ENCODE peak calls at places on chromosomes 12 and 14, in seven cellular contexts. F is SK-N-SH, K is K562, R is GM12878, V is HepG2, S is HCT116, T is H1. H is an unnamed sample.
A peak's percentile ranks its signal among the peaks of the same experiment; 100 is the strongest.

GRCh38 chr14:59422069-59422881 is 42.9 kb downstream of the GPR135 start:
- DNase-seq in F (peak; percentile 18), K (no peak), V (no peak), S (no peak), R (no peak), T (no peak), H (no peak)

GRCh38 chr14:22737052-22737451 is 29.4 kb upstream of the OXA1L start:
- DNase-seq in T (no peak), K (no peak), V (no peak), S (no peak), F (no peak), R (no peak), H (no peak)

GRCh38 chr14:80427101-80427500 is 215.8 kb upstream of the DIO2 start:
- DNase-seq in T (no peak), R (no peak), V (no peak), S (no peak), K (no peak), F (no peak), H (no peak)

GRCh38 chr12:104370989-104371870 is 67.7 kb downstream of the EID3 start:
- DNase-seq in V (no peak), T (no peak), R (no peak), S (no peak), F (no peak), K (no peak), H (peak; percentile 61)

GRCh38 chr12:3288690-3289089 is 202.3 kb upstream of the PRMT8 start:
- DNase-seq in R (no peak), T (no peak), V (no peak), K (no peak), F (no peak), S (no peak), H (no peak)

GRCh38 chr14:50021261-50021660 is 95.1 kb downstream of the VCPKMT start:
- DNase-seq in S (no peak), K (no peak), F (no peak), V (no peak), T (no peak), R (peak; percentile 32), H (no peak)

GRCh38 chr14:104970231-104971068 is 7.7 kb downstream of the AHNAK2 start:
- DNase-seq in V (no peak), F (no peak), R (no peak), K (peak; percentile 39), S (peak; percentile 56), T (no peak), H (no peak)

GRCh38 chr12:92469837-92470236 is 233.0 kb upstream of the PLEKHG7 start:
- DNase-seq in S (no peak), R (no peak), T (no peak), F (no peak), K (no peak), V (peak; percentile 1), H (no peak)

GRCh38 chr14:31166271-31166561 is 41.4 kb downstream of the HECTD1 start:
- DNase-seq in S (no peak), R (no peak), F (no peak), T (no peak), K (no peak), V (no peak), H (no peak)

GRCh38 chr12:52946797-52947547 is 1.9 kb upstream of the KRT18 start:
- DNase-seq in S (no peak), V (peak; percentile 84), F (no peak), K (peak; percentile 17), R (no peak), T (no peak), H (no peak)

GRCh38 chr12:10612954-10613333 is 465 bp downstream of the MAGOHB start:
- DNase-seq in V (no peak), T (no peak), S (no peak), K (peak; percentile 8), F (no peak), R (no peak), H (no peak)

GRCh38 chr12:26034371-26035142 is 76.1 kb downstream of the RASSF8 start:
- DNase-seq in K (no peak), T (no peak), S (no peak), F (no peak), V (no peak), R (no peak), H (no peak)
- TF ChIP-seq JUND in K (no peak), T (no peak), S (no peak), F (no peak), V (no peak), R (no peak), H (no peak)

DNA sequence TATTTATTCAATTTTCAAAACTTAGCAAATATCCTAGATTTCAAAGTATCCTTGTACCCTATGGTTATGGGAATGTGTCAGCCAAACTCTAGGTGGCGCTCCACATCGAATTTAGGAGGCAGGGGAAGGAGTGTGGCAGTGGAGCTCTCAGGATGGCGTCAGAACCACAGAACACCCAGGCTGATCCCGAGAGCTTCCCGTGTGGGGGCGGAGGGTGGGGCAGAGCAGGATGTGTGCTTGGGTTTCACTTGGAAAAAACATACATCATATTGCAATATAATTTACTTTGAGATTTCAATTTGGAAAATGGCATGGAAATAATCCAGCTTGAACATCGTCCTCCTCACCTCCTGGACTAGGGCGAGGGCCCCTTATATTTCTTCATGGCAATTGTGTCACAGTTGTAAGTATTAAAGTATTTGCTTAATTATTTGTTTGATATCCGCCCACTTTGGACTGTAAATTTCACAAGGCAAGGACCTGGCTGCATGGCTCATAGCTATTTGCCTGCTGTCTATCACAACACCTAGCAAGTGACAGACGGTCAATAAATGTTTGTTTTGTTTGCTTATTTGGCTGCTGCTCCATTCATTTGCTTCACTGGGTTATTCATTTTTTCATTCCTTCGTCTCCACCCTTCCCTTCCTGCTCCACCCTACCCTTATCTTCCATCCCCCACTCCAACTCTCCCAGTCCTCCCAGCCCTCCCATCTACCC is 221.5 kb upstream of the HMGA2 start:
- DNase-seq in T (peak; percentile 70), S (peak; percentile 94), F (peak; percentile 35), R (no peak), V (peak; percentile 62), K (peak; percentile 84), H (peak; percentile 59)
- TF ChIP-seq JUND in T (no peak), S (peak; percentile 48), F (no peak), R (no peak), V (no peak), K (no peak), H (no peak)

DNA sequence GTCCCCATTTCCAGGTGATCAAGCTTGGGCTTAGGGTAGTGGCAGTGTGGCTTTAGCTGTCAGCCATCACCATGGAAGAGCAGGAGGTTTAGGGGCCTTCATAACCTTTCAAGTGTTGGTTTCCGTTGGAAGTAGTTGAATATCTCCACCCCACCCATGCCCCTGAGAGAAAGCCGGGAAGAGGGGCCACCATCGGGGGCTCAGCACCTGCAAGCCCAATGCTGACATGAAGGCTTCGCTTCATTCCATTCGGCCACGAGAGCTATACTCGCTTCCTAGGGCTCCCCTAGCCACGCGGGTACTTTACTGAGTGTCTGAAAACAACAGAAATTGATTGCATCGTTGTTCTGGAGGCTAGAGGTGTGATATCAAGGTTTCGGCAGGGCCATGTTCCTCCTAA is 234.8 kb downstream of the ZFP36L1 start:
- DNase-seq in S (no peak), F (no peak), K (no peak), T (no peak), V (no peak), R (no peak), H (no peak)
- TF ChIP-seq JUND in S (no peak), F (no peak), K (no peak), T (no peak), V (no peak), R (no peak), H (no peak)

DNA sequence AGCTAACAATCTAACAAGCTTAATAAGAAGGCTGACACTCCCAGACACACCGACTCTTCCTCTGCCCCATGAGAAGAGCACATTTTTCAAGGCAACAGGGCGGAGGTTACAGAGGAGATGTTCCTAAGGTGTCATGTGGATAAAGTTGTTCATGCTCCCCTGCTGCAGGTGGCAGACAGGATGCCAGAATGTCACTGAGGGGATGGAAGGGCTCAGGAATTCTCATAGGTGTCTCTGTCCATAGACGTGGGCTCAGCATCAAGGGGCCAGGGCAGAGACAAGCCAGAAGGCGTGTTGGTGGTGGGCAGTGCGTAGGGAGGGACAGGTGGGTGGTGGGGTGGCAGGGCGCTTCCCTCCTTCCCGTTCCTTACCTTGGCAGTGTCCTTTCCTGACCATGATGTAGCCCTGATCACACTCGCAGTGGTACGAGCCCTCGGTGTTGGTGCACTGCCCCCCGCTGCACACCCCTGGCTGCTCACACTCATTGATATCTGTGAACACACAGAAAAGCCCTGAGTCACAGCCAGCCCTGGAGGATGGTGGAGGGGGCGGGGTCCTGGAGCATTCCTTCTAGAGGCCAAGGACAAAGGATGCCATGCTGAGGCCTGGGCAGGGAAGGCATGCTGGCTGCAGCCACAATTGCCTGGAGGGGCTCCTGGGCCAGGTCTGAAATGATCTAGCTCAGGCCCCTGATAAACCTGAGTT is 23.0 kb downstream of the ISCA2 start:
- DNase-seq in V (peak; percentile 65), K (peak; percentile 19), T (no peak), F (no peak), S (no peak), R (no peak), H (no peak)
- TF ChIP-seq JUND in V (no peak), K (no peak), T (no peak), F (no peak), S (no peak), R (no peak), H (no peak)

GRCh38 chr14:35821546-35822411 is 4.4 kb upstream of the BRMS1L start:
- DNase-seq in F (peak; percentile 61), S (peak; percentile 53), R (no peak), T (no peak), V (peak; percentile 83), K (peak; percentile 32), H (peak; percentile 42)
- TF ChIP-seq JUND in F (no peak), S (no peak), R (no peak), T (no peak), V (no peak), K (no peak), H (no peak)

GRCh38 chr12:26233620-26234019 is 38.2 kb downstream of the SSPN start:
- DNase-seq in K (no peak), R (no peak), S (no peak), F (no peak), V (no peak), T (no peak), H (no peak)
- TF ChIP-seq JUND in K (no peak), R (no peak), S (no peak), F (no peak), V (no peak), T (no peak), H (no peak)